ENCODE peak calls at places on chromosome X, in five cellular contexts. Y, P, Q, F and H are unnamed samples.

GRCh38 chrX:150616863-150617198 is 48.4 kb downstream of the MTM1 start:
- DNase-seq in Y (no peak), P (no peak), Q (no peak), F (no peak), H (no peak)

GRCh38 chrX:69070949-69071650 is 94.2 kb downstream of the PJA1 start:
- DNase-seq in Y (no peak), P (no peak), Q (no peak), F (no peak), H (no peak)

GRCh38 chrX:134537179-134537945 is 77.4 kb downstream of the HPRT1 start:
- DNase-seq in Y (no peak), P (no peak), Q (peak), F (no peak), H (no peak)

GRCh38 chrX:129781134-129782014 is 1.6 kb downstream of the SASH3 start:
- DNase-seq in Y (peak), P (peak), Q (no peak), F (no peak), H (no peak)

GRCh38 chrX:154019061-154019621 is 561 bp downstream of the IRAK1 start:
- DNase-seq in Y (no peak), P (peak), Q (peak), F (peak), H (no peak)

GRCh38 chrX:54747713-54748393 is 50.2 kb downstream of the ITIH6 start:
- DNase-seq in Y (no peak), P (no peak), Q (no peak), F (no peak), H (no peak)

GRCh38 chrX:55908685-55909212 is 191.2 kb downstream of the RRAGB start:
- DNase-seq in Y (no peak), P (no peak), Q (peak), F (peak), H (no peak)

GRCh38 chrX:68947882-68948605 is 119.2 kb downstream of the EFNB1 start:
- DNase-seq in Y (no peak), P (no peak), Q (no peak), F (no peak), H (no peak)

GRCh38 chrX:103437147-103437873 is 61.0 kb downstream of the BEX3 start:
- DNase-seq in Y (no peak), P (no peak), Q (no peak), F (no peak), H (no peak)

GRCh38 chrX:113741744-113742143 is 842.1 kb upstream of the HTR2C start:
- DNase-seq in Y (no peak), P (no peak), Q (peak), F (peak), H (no peak)